ENCODE peak calls at places on chromosomes 12 and 14, in four cellular contexts. R, P, E and U are unnamed samples.

GRCh38 chr14:49250109-49250508 is 336.1 kb downstream of the RPS29 start:
- DNase-seq in R (no peak), P (no peak), E (no peak), U (no peak)

GRCh38 chr14:99187858-99188257 is 84.1 kb downstream of the BCL11B start:
- DNase-seq in R (no peak), P (no peak), E (no peak), U (no peak)

GRCh38 chr14:99240512-99241313 is 31.3 kb downstream of the BCL11B start:
- DNase-seq in R (no peak), P (no peak), E (no peak), U (no peak)

GRCh38 chr12:95102916-95103671 is 29.7 kb upstream of the NR2C1 start:
- DNase-seq in R (no peak), P (no peak), E (no peak), U (no peak)

GRCh38 chr14:98725196-98725595 is 546.8 kb downstream of the BCL11B start:
- DNase-seq in R (no peak), P (no peak), E (no peak), U (no peak)

GRCh38 chr14:56886471-56887062 is 76.3 kb upstream of the OTX2 start:
- DNase-seq in R (no peak), P (no peak), E (no peak), U (no peak)

GRCh38 chr14:29348504-29348903 is 579.1 kb downstream of the PRKD1 start:
- DNase-seq in R (no peak), P (no peak), E (no peak), U (no peak)

GRCh38 chr14:105041841-105042765 is 21.2 kb upstream of the CDCA4 start:
- DNase-seq in R (no peak), P (no peak), E (no peak), U (no peak)

GRCh38 chr12:95446511-95446910 is 27.4 kb upstream of the METAP2 start:
- DNase-seq in R (peak; percentile 30), P (peak; percentile 76), E (peak; percentile 80), U (peak; percentile 22)

GRCh38 chr12:110579239-110579888 is 3.8 kb downstream of the PPTC7 start:
- DNase-seq in R (no peak), P (no peak), E (no peak), U (no peak)

GRCh38 chr12:27382126-27382795 is 49.6 kb downstream of the BMAL2 start:
- DNase-seq in R (no peak), P (no peak), E (no peak), U (no peak)

GRCh38 chr12:127485528-127485927 is 781.4 kb upstream of the TMEM132C start:
- DNase-seq in R (no peak), P (no peak), E (no peak), U (no peak)

GRCh38 chr14:85607571-85608219 is 77.8 kb downstream of the FLRT2 start:
- DNase-seq in R (no peak), P (no peak), E (no peak), U (no peak)

GRCh38 chr14:104370256-104370870 is 209.2 kb upstream of the C14orf180 start:
- DNase-seq in R (no peak), P (peak; percentile 66), E (peak; percentile 63), U (peak; percentile 80)

GRCh38 chr12:42094277-42094676 is 50.4 kb downstream of the GXYLT1 start:
- DNase-seq in R (no peak), P (no peak), E (no peak), U (no peak)

GRCh38 chr14:95493503-95493902 is 22.9 kb downstream of the SYNE3 start:
- DNase-seq in R (no peak), P (no peak), E (no peak), U (no peak)

GRCh38 chr12:111361073-111361716 is 7.7 kb downstream of the PHETA1 start:
- DNase-seq in R (no peak), P (no peak), E (no peak), U (no peak)

GRCh38 chr12:5305425-5305824 is 126.5 kb upstream of the NTF3 start:
- DNase-seq in R (no peak), P (no peak), E (no peak), U (no peak)

DNA sequence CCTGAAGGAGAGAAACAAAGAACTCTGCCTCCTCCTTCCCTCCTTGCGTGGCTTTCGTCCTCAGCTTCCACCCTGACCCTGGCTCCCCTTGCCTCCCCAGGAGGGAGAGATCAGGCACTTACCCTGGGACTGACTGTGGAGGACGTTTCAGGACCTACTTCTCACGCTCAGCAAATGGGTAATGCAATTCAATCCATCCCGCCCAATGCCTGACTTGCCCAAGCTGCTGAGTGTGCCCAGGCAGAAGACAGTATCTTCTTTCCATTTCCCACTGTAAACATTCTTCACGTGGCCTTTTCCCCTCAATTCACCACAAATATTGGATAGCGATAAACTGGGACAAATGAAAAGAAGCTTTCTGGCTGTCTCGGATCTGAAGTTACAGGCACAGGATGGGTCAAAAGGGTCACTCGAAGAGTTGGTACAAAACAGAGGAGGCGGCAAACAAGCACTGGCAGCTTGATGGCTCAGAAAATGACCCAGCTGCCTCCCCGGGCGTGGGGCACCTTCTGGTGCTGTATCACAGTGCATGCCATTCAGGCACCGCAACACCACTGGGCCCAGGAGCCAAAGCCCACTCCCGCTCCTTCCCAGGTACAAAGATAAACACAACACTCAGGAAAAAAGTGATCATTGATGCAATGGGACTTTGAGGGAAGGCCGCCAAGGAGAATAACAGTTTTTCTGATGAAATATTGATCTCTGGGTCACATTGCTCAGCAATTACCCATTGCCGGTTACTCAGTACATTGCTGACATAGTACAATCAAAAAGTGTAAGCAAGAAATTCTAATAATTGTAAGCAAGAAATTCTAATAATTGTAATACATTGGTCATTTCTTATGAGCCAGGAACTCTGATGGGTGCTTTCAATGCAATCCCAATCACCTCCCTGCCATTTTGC is 65.8 kb downstream of the TRIM9 start:
- DNase-seq in R (no peak), P (no peak), E (no peak), U (no peak)
- TF ChIP-seq TEAD4 in R (no peak), P (no peak), E (no peak), U (no peak)

DNA sequence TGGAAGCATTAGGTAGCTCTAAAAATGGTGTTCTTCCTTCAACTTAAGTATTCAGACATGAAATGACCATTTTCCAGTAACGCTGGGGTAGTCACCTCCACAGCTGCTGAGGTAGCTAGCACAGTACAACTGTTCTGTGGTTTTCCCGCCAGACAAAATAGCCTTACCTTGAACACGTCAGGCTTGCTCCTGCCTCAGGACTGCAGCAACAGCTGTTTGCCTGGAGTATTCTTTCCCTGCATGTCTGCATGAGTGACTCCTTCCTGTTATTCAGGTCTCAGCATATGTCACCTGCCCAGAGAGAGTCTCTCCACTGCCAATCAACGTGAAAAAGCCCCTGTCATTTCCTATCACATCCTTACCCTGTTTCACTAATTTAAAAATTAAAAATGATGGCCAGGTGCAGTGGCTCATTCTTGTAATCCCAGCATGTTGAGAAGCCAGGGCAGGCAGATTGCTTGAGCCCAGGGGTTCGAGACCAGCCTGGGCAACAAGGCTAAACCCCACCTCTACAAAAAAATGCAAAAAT is 37.9 kb downstream of the WDR89 start:
- DNase-seq in R (no peak), P (no peak), E (no peak), U (no peak)
- TF ChIP-seq TEAD4 in R (no peak), P (no peak), E (no peak), U (no peak)

GRCh38 chr12:108510836-108511235 is 4.2 kb upstream of the FICD start:
- DNase-seq in R (no peak), P (no peak), E (no peak), U (no peak)

GRCh38 chr12:108511633-108512540 is 3.2 kb upstream of the FICD start:
- DNase-seq in R (peak; percentile 52), P (peak; percentile 85), E (peak; percentile 88), U (peak; percentile 63)

GRCh38 chr12:108505121-108505520 is 10.0 kb upstream of the FICD start:
- DNase-seq in R (no peak), P (no peak), E (no peak), U (no peak)

GRCh38 chr12:108509806-108510205 is 5.3 kb upstream of the FICD start:
- DNase-seq in R (no peak), P (no peak), E (no peak), U (no peak)

GRCh38 chr12:108508243-108508642 is 6.8 kb upstream of the FICD start:
- DNase-seq in R (no peak), P (no peak), E (no peak), U (no peak)
- TF ChIP-seq TEAD4 in R (no peak), P (no peak), E (no peak), U (no peak)

DNA sequence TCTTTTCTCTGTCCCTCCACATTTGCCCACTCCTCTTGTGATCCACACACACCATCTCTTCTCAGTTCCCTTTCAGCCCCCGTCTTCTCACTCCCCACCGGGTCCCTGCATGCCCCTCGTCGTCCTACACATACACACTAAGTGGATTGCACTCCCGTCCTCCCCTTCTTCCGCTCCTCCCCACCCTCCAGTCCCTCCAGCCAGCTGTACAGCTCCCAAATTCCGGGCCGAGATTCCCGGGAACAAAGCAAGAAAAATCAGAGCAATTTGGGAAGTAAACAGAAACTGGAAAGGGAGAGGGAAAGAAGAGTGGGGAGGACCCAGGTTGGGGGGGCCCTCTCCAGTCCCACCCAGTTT is 282 bp upstream of the IGFBP6 start:
- DNase-seq in R (no peak), P (peak; percentile 42), E (no peak), U (peak; percentile 63)
- TF ChIP-seq TEAD4 in R (no peak), P (no peak), E (peak; percentile 51), U (no peak)

DNA sequence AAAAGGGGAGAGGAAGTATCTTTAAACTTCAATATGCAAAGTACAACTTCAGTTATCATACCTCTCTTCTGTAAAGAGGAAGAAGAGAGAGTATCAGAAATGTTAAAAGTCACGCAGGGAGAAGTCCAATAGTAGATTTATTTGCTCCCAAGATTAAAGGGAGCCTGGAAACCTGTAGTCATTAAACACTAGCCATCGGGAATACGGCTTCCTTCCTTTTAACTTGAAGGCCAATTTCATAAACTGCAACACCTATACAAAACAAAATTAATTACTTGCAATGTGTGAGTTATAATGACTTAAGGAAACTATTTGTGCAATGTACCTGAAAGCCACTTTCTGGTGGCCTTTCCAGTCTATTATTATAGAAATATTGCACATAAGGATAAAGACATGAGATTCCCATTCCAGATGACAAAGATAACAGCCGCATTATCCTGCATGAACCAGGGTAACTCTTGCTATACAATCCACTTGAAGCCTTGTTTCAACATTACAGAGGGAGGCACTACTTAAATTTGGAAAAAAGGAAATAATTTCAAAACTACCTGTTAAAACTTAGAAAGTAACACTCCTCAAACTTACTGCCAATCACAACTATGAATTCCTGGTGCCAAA is 4.6 kb downstream of the BTG1 start:
- DNase-seq in R (no peak), P (no peak), E (no peak), U (no peak)
- TF ChIP-seq TEAD4 in R (no peak), P (no peak), E (no peak), U (no peak)